ENCODE peak calls at places on chromosomes 11 and 22, in four cellular contexts. One of them, this sample, is unnamed.

GRCh38 chr11:72239849-72240460 is 4.0 kb downstream of the PHOX2A start:
- DNase-seq in glutamatergic neuron: peak; percentile 59
- DNase-seq in fibroblast of mammary gland: peak; percentile 27
- DNase-seq in stomach: peak; percentile 74
- DNase-seq in this sample: peak; percentile 81

GRCh38 chr22:38418589-38418988 is 36.4 kb downstream of the KCNJ4 start:
- DNase-seq in glutamatergic neuron: peak; percentile 6
- DNase-seq in fibroblast of mammary gland: no peak
- DNase-seq in stomach: no peak
- DNase-seq in this sample: peak; percentile 79

GRCh38 chr22:24410110-24410856 is 17.1 kb upstream of the ADORA2A start:
- DNase-seq in glutamatergic neuron: no peak
- DNase-seq in fibroblast of mammary gland: peak; percentile 56
- DNase-seq in stomach: peak; percentile 22
- DNase-seq in this sample: no peak

GRCh38 chr11:123665321-123665720 is 10.9 kb upstream of the SCN3B start:
- DNase-seq in glutamatergic neuron: no peak
- DNase-seq in fibroblast of mammary gland: no peak
- DNase-seq in stomach: no peak
- DNase-seq in this sample: no peak

GRCh38 chr11:115931684-115932083 is 427.5 kb upstream of the CADM1 start:
- DNase-seq in glutamatergic neuron: no peak
- DNase-seq in fibroblast of mammary gland: no peak
- DNase-seq in stomach: no peak
- DNase-seq in this sample: no peak

GRCh38 chr22:45582955-45583320 is 80.3 kb downstream of the FBLN1 start:
- DNase-seq in glutamatergic neuron: no peak
- DNase-seq in fibroblast of mammary gland: no peak
- DNase-seq in stomach: no peak
- DNase-seq in this sample: peak; percentile 51

GRCh38 chr11:3916962-3917361 is 61.5 kb downstream of the STIM1 start:
- DNase-seq in glutamatergic neuron: no peak
- DNase-seq in fibroblast of mammary gland: no peak
- DNase-seq in stomach: no peak
- DNase-seq in this sample: no peak

GRCh38 chr22:16989915-16990314 is 18.1 kb downstream of the GAB4 start:
- DNase-seq in glutamatergic neuron: no peak
- DNase-seq in fibroblast of mammary gland: peak; percentile 1
- DNase-seq in stomach: no peak
- DNase-seq in this sample: peak; percentile 43

GRCh38 chr11:107505667-107506066 is 48.0 kb upstream of the CWF19L2 start:
- DNase-seq in glutamatergic neuron: no peak
- DNase-seq in fibroblast of mammary gland: no peak
- DNase-seq in stomach: no peak
- DNase-seq in this sample: no peak

GRCh38 chr22:44080936-44081853 is 57.1 kb downstream of the PARVB start:
- DNase-seq in glutamatergic neuron: peak; percentile 87
- DNase-seq in fibroblast of mammary gland: peak; percentile 64
- DNase-seq in stomach: peak; percentile 79
- DNase-seq in this sample: no peak

GRCh38 chr11:9771126-9771624 is 107.3 kb downstream of the SWAP70 start:
- DNase-seq in glutamatergic neuron: no peak
- DNase-seq in fibroblast of mammary gland: no peak
- DNase-seq in stomach: no peak
- DNase-seq in this sample: no peak

GRCh38 chr11:34274712-34275398 is 83.0 kb downstream of the ABTB2 start:
- DNase-seq in glutamatergic neuron: no peak
- DNase-seq in fibroblast of mammary gland: peak; percentile 99
- DNase-seq in stomach: peak; percentile 87
- DNase-seq in this sample: no peak

GRCh38 chr11:128629516-128630106 is 42.3 kb upstream of the ETS1 start:
- DNase-seq in glutamatergic neuron: no peak
- DNase-seq in fibroblast of mammary gland: peak; percentile 28
- DNase-seq in stomach: no peak
- DNase-seq in this sample: no peak

GRCh38 chr11:77096591-77097019 is 6.0 kb upstream of the OMP start:
- DNase-seq in glutamatergic neuron: no peak
- DNase-seq in fibroblast of mammary gland: no peak
- DNase-seq in stomach: no peak
- DNase-seq in this sample: peak; percentile 53

GRCh38 chr11:6927030-6927617 is 898 bp downstream of the ZNF215 start:
- DNase-seq in glutamatergic neuron: no peak
- DNase-seq in fibroblast of mammary gland: no peak
- DNase-seq in stomach: no peak
- DNase-seq in this sample: no peak

GRCh38 chr11:14974723-14975587 is 2.8 kb upstream of the CALCA start:
- DNase-seq in glutamatergic neuron: peak; percentile 77
- DNase-seq in fibroblast of mammary gland: peak; percentile 47
- DNase-seq in stomach: peak; percentile 49
- DNase-seq in this sample: no peak

GRCh38 chr11:71948314-71949027 is 19.6 kb downstream of the RNF121 start:
- DNase-seq in glutamatergic neuron: no peak
- DNase-seq in fibroblast of mammary gland: no peak
- DNase-seq in stomach: peak; percentile 33
- DNase-seq in this sample: no peak

GRCh38 chr11:119317592-119318239 is 786 bp upstream of the MCAM start:
- DNase-seq in glutamatergic neuron: no peak
- DNase-seq in fibroblast of mammary gland: no peak
- DNase-seq in stomach: no peak
- DNase-seq in this sample: no peak

GRCh38 chr22:27895600-27895999 is 23.5 kb downstream of the PITPNB start:
- DNase-seq in glutamatergic neuron: no peak
- DNase-seq in fibroblast of mammary gland: no peak
- DNase-seq in stomach: no peak
- DNase-seq in this sample: no peak

GRCh38 chr11:95972055-95972454 is 48.1 kb upstream of the MTMR2 start:
- DNase-seq in glutamatergic neuron: no peak
- DNase-seq in fibroblast of mammary gland: no peak
- DNase-seq in stomach: no peak
- DNase-seq in this sample: no peak

GRCh38 chr11:24289301-24289700 is 207.6 kb upstream of the LUZP2 start:
- DNase-seq in glutamatergic neuron: no peak
- DNase-seq in fibroblast of mammary gland: no peak
- DNase-seq in stomach: no peak
- DNase-seq in this sample: no peak

GRCh38 chr22:17230239-17230638 is 11.0 kb upstream of the ADA2 start:
- DNase-seq in glutamatergic neuron: no peak
- DNase-seq in fibroblast of mammary gland: no peak
- DNase-seq in stomach: no peak
- DNase-seq in this sample: no peak

GRCh38 chr11:115884800-115885445 is 380.7 kb upstream of the CADM1 start:
- DNase-seq in glutamatergic neuron: no peak
- DNase-seq in fibroblast of mammary gland: no peak
- DNase-seq in stomach: no peak
- DNase-seq in this sample: no peak

GRCh38 chr11:110430267-110431211 is 791 bp downstream of the FDX1 start:
- DNase-seq in glutamatergic neuron: no peak
- DNase-seq in fibroblast of mammary gland: peak; percentile 48
- DNase-seq in stomach: peak; percentile 29
- DNase-seq in this sample: no peak

GRCh38 chr22:46088541-46089311 is 61.6 kb upstream of the PPARA start:
- DNase-seq in glutamatergic neuron: no peak
- DNase-seq in fibroblast of mammary gland: peak; percentile 80
- DNase-seq in stomach: peak; percentile 79
- DNase-seq in this sample: peak; percentile 74

GRCh38 chr22:39979458-39979857 is 15.3 kb upstream of the FAM83F start:
- DNase-seq in glutamatergic neuron: no peak
- DNase-seq in fibroblast of mammary gland: no peak
- DNase-seq in stomach: no peak
- DNase-seq in this sample: no peak

GRCh38 chr11:131064373-131064991 is 148.2 kb upstream of the SNX19 start:
- DNase-seq in glutamatergic neuron: peak; percentile 84
- DNase-seq in fibroblast of mammary gland: peak; percentile 69
- DNase-seq in stomach: peak; percentile 39
- DNase-seq in this sample: no peak

GRCh38 chr11:134634897-134635831 is 223.1 kb upstream of the B3GAT1 start:
- DNase-seq in glutamatergic neuron: no peak
- DNase-seq in fibroblast of mammary gland: no peak
- DNase-seq in stomach: no peak
- DNase-seq in this sample: no peak

GRCh38 chr11:78832226-78832947 is 257.7 kb upstream of the NARS2 start:
- DNase-seq in glutamatergic neuron: no peak
- DNase-seq in fibroblast of mammary gland: no peak
- DNase-seq in stomach: no peak
- DNase-seq in this sample: no peak

GRCh38 chr22:20807315-20807752 is 33.4 kb downstream of the SERPIND1 start:
- DNase-seq in glutamatergic neuron: no peak
- DNase-seq in fibroblast of mammary gland: peak; percentile 96
- DNase-seq in stomach: no peak
- DNase-seq in this sample: peak; percentile 26

GRCh38 chr22:29617922-29618629 is 14.6 kb downstream of the NF2 start:
- DNase-seq in glutamatergic neuron: no peak
- DNase-seq in fibroblast of mammary gland: no peak
- DNase-seq in stomach: no peak
- DNase-seq in this sample: no peak

GRCh38 chr22:23531966-23532735 is 47.9 kb downstream of the IGLL1 start:
- DNase-seq in glutamatergic neuron: no peak
- DNase-seq in fibroblast of mammary gland: no peak
- DNase-seq in stomach: no peak
- DNase-seq in this sample: peak; percentile 70

GRCh38 chr11:97732011-97732632 is 1288.6 kb upstream of the CNTN5 start:
- DNase-seq in glutamatergic neuron: no peak
- DNase-seq in fibroblast of mammary gland: no peak
- DNase-seq in stomach: no peak
- DNase-seq in this sample: no peak

GRCh38 chr11:88431675-88432341 is 94.3 kb upstream of the CTSC start:
- DNase-seq in glutamatergic neuron: no peak
- DNase-seq in fibroblast of mammary gland: no peak
- DNase-seq in stomach: no peak
- DNase-seq in this sample: no peak

DNA sequence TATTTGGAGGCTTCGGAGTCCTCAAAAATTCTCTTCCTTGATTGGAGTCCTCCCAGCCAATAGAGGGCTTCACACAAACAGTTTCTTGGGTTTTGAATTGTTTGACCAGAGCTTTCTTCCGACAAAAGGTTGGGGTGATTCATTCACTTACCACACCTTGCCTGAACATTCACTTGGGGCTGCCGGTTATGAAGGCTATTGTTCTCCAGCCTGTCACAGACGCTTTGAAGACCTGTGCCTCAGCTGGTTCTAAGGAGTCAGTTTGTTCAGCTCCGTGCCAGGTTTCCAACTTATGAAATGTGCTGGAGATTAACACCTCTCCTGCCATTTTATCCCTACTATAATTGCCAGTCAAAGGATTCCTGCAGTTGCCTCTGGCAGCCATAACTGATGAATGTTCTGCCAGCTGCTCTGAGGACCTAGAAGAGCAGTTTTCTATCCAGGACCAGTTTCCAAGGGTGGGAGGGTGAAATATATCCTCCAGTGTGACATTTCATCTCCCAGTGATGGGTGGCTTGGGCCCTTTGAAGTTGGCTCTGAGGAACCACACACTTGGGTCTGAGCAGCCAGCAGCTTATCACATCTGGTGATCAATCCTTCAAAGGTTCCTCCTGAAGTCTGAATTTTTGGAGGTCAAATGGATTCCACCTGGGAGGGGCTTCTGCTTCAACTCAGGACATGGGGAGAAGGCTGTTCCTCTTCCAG is 31.4 kb downstream of the LIMK2 start:
- DNase-seq in glutamatergic neuron: no peak
- DNase-seq in fibroblast of mammary gland: no peak
- DNase-seq in stomach: no peak
- DNase-seq in this sample: no peak
- TF ChIP-seq CTCF in glutamatergic neuron: no peak
- TF ChIP-seq CTCF in fibroblast of mammary gland: no peak
- TF ChIP-seq CTCF in stomach: no peak
- TF ChIP-seq CTCF in this sample: peak; percentile 17

DNA sequence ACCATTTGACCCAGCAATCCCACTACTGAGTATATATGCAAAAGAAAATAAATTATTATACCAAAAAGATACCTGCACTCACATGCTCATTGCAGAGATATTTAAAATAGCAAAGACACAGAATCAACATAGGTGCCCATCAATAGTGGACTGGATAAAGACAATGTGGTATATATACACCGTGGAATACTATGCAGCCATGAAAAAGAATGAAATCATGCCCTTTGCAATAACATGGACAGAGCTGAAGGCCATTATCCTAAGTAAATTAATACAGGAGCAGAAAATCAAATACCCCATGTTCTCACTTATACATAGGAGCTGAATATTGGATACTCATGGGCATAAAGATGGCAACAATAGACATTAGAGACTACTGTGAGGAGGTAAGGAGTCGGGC is 68.7 kb downstream of the DLG2 start:
- DNase-seq in glutamatergic neuron: no peak
- DNase-seq in fibroblast of mammary gland: no peak
- DNase-seq in stomach: no peak
- DNase-seq in this sample: no peak
- TF ChIP-seq CTCF in glutamatergic neuron: no peak
- TF ChIP-seq CTCF in fibroblast of mammary gland: no peak
- TF ChIP-seq CTCF in stomach: no peak
- TF ChIP-seq CTCF in this sample: no peak

DNA sequence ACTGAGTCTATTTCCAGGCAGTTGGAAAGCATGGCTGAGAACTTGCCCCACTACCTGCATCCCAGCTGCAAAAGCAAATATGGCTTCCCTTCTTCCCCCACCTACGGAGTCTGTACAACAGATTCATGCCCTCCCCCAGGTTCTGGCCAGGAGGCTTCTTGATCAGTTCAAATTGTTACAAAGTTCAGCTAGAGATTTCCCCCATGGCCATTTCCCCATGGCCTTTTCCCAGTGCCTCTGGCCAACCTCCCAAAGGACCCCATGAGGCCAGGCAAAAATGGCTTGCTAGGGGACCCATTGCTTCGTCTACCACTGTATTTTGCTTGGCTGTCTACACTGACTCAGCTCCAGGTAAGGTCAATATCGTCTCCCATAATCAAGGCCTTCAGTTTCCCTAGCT is 203.3 kb downstream of the DLG2 start:
- DNase-seq in glutamatergic neuron: no peak
- DNase-seq in fibroblast of mammary gland: no peak
- DNase-seq in stomach: no peak
- DNase-seq in this sample: no peak
- TF ChIP-seq CTCF in glutamatergic neuron: no peak
- TF ChIP-seq CTCF in fibroblast of mammary gland: no peak
- TF ChIP-seq CTCF in stomach: no peak
- TF ChIP-seq CTCF in this sample: no peak

GRCh38 chr11:11252403-11252802 is 100.6 kb downstream of the CSNK2A3 start:
- DNase-seq in glutamatergic neuron: no peak
- DNase-seq in fibroblast of mammary gland: no peak
- DNase-seq in stomach: no peak
- DNase-seq in this sample: no peak
- TF ChIP-seq CTCF in glutamatergic neuron: no peak
- TF ChIP-seq CTCF in fibroblast of mammary gland: no peak
- TF ChIP-seq CTCF in stomach: no peak
- TF ChIP-seq CTCF in this sample: no peak